ENCODE peak calls at places on chromosomes 16 and 17, in five cellular contexts. O, J, N, U and M are unnamed samples.

GRCh38 chr16:46748775-46749705 is 896 bp upstream of the MYLK3 start:
- DNase-seq in O (no peak), N (no peak), J (no peak), U (no peak), M (peak; percentile 45)

GRCh38 chr16:71626018-71626857 is at the start of gene MARVELD3:
- DNase-seq in O (no peak), J (peak; percentile 35), N (peak; percentile 88), U (no peak), M (peak; percentile 93)

GRCh38 chr17:17868637-17869522 is 32.1 kb upstream of the SREBF1 start:
- DNase-seq in J (no peak), U (no peak), N (no peak), O (no peak), M (no peak)

GRCh38 chr16:81556715-81557284 is 112.2 kb downstream of the CMIP start:
- DNase-seq in O (no peak), N (peak; percentile 29), J (no peak), U (no peak), M (no peak)

GRCh38 chr16:86198201-86199118 is 299.5 kb downstream of the IRF8 start:
- DNase-seq in U (no peak), O (no peak), N (no peak), J (no peak), M (no peak)

GRCh38 chr16:46801428-46802049 is 29.4 kb downstream of the C16orf87 start:
- DNase-seq in J (peak; percentile 9), O (no peak), N (no peak), U (no peak), M (no peak)

GRCh38 chr17:21239680-21240374 is 13.4 kb downstream of the NATD1 start:
- DNase-seq in J (no peak), O (no peak), U (no peak), N (no peak), M (no peak)

GRCh38 chr16:1713933-1714332 is 7.9 kb downstream of the MAPK8IP3 start:
- DNase-seq in O (no peak), U (no peak), N (no peak), J (no peak), M (no peak)

GRCh38 chr17:51000835-51001638 is 119.6 kb downstream of the SPAG9 start:
- DNase-seq in O (peak; percentile 47), U (no peak), J (peak; percentile 60), N (no peak), M (no peak)

GRCh38 chr17:64574646-64575045 is 67.9 kb downstream of the CEP95 start:
- DNase-seq in J (no peak), O (no peak), N (no peak), U (no peak), M (no peak)

GRCh38 chr17:45574376-45574775 is 83.9 kb upstream of the PLEKHM1 start:
- DNase-seq in O (no peak), N (no peak), J (no peak), U (no peak), M (no peak)